ENCODE peak calls at places on chromosomes 13 and 19, in seven cellular contexts. J is stimulated activated CD4-positive, alpha-beta T cell treated with anti-CD3 and anti-CD28 coated beads, Interleukin-4, amount 100 ng/mL, for 48 hours; H is choroid plexus epithelial cell; E is HFFc6; O is pons; A is NCI-H460; I is NCI-H146. Q is an unnamed sample.

GRCh38 chr19:2058570-2059421 is 7.8 kb upstream of the MKNK2 start:
- DNase-seq in J (no peak), H (no peak), E (no peak), O (no peak), A (no peak), I (no peak), Q (no peak)

GRCh38 chr19:944171-944567 is 18.3 kb downstream of the ARID3A start:
- DNase-seq in J (no peak), H (no peak), E (no peak), O (no peak), A (no peak), I (no peak), Q (peak; percentile 90)

GRCh38 chr19:35718345-35719041 is 690 bp downstream of the KMT2B start:
- DNase-seq in J (no peak), H (peak; percentile 18), E (no peak), O (no peak), A (no peak), I (peak; percentile 46), Q (no peak)

GRCh38 chr19:645912-646797 is 6.5 kb downstream of the FGF22 start:
- DNase-seq in J (no peak), H (no peak), E (no peak), O (no peak), A (no peak), I (no peak), Q (no peak)

GRCh38 chr19:39212377-39212742 is 8.3 kb upstream of the SYCN start:
- DNase-seq in J (peak; percentile 56), H (peak; percentile 14), E (no peak), O (no peak), A (peak; percentile 17), I (no peak), Q (no peak)

GRCh38 chr13:59734393-59734792 is 429.3 kb downstream of the DIAPH3 start:
- DNase-seq in J (no peak), H (no peak), E (no peak), O (no peak), A (no peak), I (peak; percentile 91), Q (no peak)

GRCh38 chr19:1571358-1571757 is 3.2 kb upstream of the MEX3D start:
- DNase-seq in J (no peak), H (no peak), E (no peak), O (no peak), A (no peak), I (no peak), Q (no peak)

GRCh38 chr19:48644839-48645651 is 942 bp downstream of the CA11 start:
- DNase-seq in J (peak; percentile 63), H (peak; percentile 90), E (peak; percentile 45), O (peak; percentile 90), A (no peak), I (peak; percentile 69), Q (no peak)

GRCh38 chr13:84443463-84443862 is 561.2 kb upstream of the SLITRK1 start:
- DNase-seq in J (no peak), H (no peak), E (no peak), O (no peak), A (no peak), I (no peak), Q (no peak)

GRCh38 chr19:53132231-53132991 is at the start of gene ZNF415:
- DNase-seq in J (peak; percentile 19), H (peak; percentile 80), E (peak; percentile 35), O (peak; percentile 63), A (no peak), I (peak; percentile 77), Q (no peak)

GRCh38 chr13:66965146-66965545 is 265.0 kb downstream of the PCDH9 start:
- DNase-seq in J (no peak), H (no peak), E (no peak), O (no peak), A (no peak), I (no peak), Q (no peak)

GRCh38 chr19:39497850-39498261 is 891 bp upstream of the DLL3 start:
- DNase-seq in J (no peak), H (peak; percentile 41), E (no peak), O (peak; percentile 14), A (peak; percentile 12), I (peak; percentile 95), Q (no peak)

GRCh38 chr19:54738715-54739114 is 402 bp downstream of the KIR2DL3 start:
- DNase-seq in J (no peak), H (no peak), E (no peak), O (no peak), A (no peak), I (no peak), Q (no peak)

GRCh38 chr13:45582533-45583076 is 32.9 kb downstream of the ERICH6B start:
- DNase-seq in J (no peak), H (no peak), E (no peak), O (no peak), A (no peak), I (no peak), Q (no peak)

GRCh38 chr19:18349524-18350128 is 9.2 kb downstream of the PGPEP1 start:
- DNase-seq in J (no peak), H (peak; percentile 77), E (peak; percentile 34), O (no peak), A (peak; percentile 37), I (peak; percentile 37), Q (no peak)

GRCh38 chr19:6233827-6234511 is 45.8 kb downstream of the MLLT1 start:
- DNase-seq in J (no peak), H (no peak), E (no peak), O (no peak), A (no peak), I (no peak), Q (peak; percentile 65)

GRCh38 chr19:2016041-2016807 is 710 bp upstream of the BTBD2 start:
- DNase-seq in J (no peak), H (peak; percentile 90), E (peak; percentile 58), O (peak; percentile 82), A (peak; percentile 68), I (peak; percentile 85), Q (peak; percentile 74)

GRCh38 chr13:78334059-78334458 is 269.3 kb downstream of the POU4F1 start:
- DNase-seq in J (no peak), H (no peak), E (no peak), O (no peak), A (no peak), I (peak; percentile 3), Q (no peak)

GRCh38 chr19:31545766-31546165 is 196.5 kb upstream of the TSHZ3 start:
- DNase-seq in J (no peak), H (no peak), E (no peak), O (no peak), A (no peak), I (no peak), Q (no peak)

GRCh38 chr13:27822258-27822872 is 30.1 kb downstream of the GSX1 start:
- DNase-seq in J (no peak), H (peak; percentile 19), E (no peak), O (no peak), A (no peak), I (no peak), Q (no peak)

GRCh38 chr19:40165362-40165937 is 25.8 kb upstream of the MAP3K10 start:
- DNase-seq in J (peak; percentile 61), H (peak; percentile 52), E (peak; percentile 25), O (peak; percentile 37), A (peak; percentile 30), I (peak; percentile 16), Q (peak; percentile 20)

GRCh38 chr19:45423033-45423588 is 606 bp downstream of the ERCC1 start:
- DNase-seq in J (peak; percentile 89), H (no peak), E (no peak), O (no peak), A (no peak), I (no peak), Q (no peak)

GRCh38 chr19:2176336-2176994 is 12.7 kb downstream of the DOT1L start:
- DNase-seq in J (no peak), H (no peak), E (no peak), O (no peak), A (no peak), I (no peak), Q (no peak)

GRCh38 chr19:38862321-38863059 is 12.7 kb upstream of the HNRNPL start:
- DNase-seq in J (no peak), H (no peak), E (no peak), O (no peak), A (peak; percentile 70), I (peak; percentile 93), Q (no peak)

GRCh38 chr19:47381653-47382279 is 32.7 kb downstream of the DHX34 start:
- DNase-seq in J (no peak), H (no peak), E (no peak), O (no peak), A (no peak), I (no peak), Q (no peak)

GRCh38 chr13:102347490-102347889 is 54.4 kb downstream of the FGF14 start:
- DNase-seq in J (no peak), H (no peak), E (no peak), O (no peak), A (no peak), I (no peak), Q (no peak)

GRCh38 chr13:73325351-73326214 is 266.8 kb downstream of the KLF5 start:
- DNase-seq in J (no peak), H (peak; percentile 30), E (peak; percentile 23), O (no peak), A (no peak), I (no peak), Q (no peak)

GRCh38 chr19:34034318-34034846 is 137.9 kb upstream of the LSM14A start:
- DNase-seq in J (no peak), H (no peak), E (no peak), O (no peak), A (no peak), I (no peak), Q (no peak)

GRCh38 chr19:41392775-41393174 is 4.4 kb downstream of the EXOSC5 start:
- DNase-seq in J (no peak), H (no peak), E (no peak), O (no peak), A (no peak), I (no peak), Q (no peak)

GRCh38 chr13:102645701-102646100 is 48.9 kb downstream of the TPP2 start:
- DNase-seq in J (no peak), H (peak; percentile 76), E (no peak), O (no peak), A (no peak), I (no peak), Q (no peak)

GRCh38 chr13:41050041-41050440 is 11.3 kb upstream of the WBP4 start:
- DNase-seq in J (no peak), H (no peak), E (no peak), O (no peak), A (no peak), I (no peak), Q (no peak)

GRCh38 chr19:47446534-47447469 is 24.9 kb downstream of the SLC8A2 start:
- DNase-seq in J (peak; percentile 34), H (no peak), E (no peak), O (no peak), A (no peak), I (peak; percentile 89), Q (peak; percentile 73)

GRCh38 chr13:72473321-72473720 is 254.1 kb downstream of the MZT1 start:
- DNase-seq in J (no peak), H (no peak), E (no peak), O (no peak), A (no peak), I (no peak), Q (no peak)

GRCh38 chr13:25067054-25067453 is 28.9 kb upstream of the PABPC3 start:
- DNase-seq in J (no peak), H (no peak), E (no peak), O (no peak), A (no peak), I (peak; percentile 93), Q (no peak)